ENCODE peak calls at places on chromosomes 5 and 9, in eight cellular contexts. One of them, this sample, is unnamed. For H3K4me1 and H3K36me3, the result is how much of the 10 kb centered on the place peaks cover.

GRCh38 chr9:97983524-97984187 is 515 bp downstream of the ANP32B start:
- DNase-seq in lung: peak
- DNase-seq in endodermal cell: peak
- DNase-seq in iPS DF 6.9: no peak
- DNase-seq in psoas muscle: peak
- DNase-seq in tibial artery: peak
- DNase-seq in SJSA1: peak
- DNase-seq in IMR-90: peak
- DNase-seq in this sample: peak

GRCh38 chr9:77945798-77946197 is 85.8 kb downstream of the GNAQ start:
- DNase-seq in iPS DF 6.9: no peak
- DNase-seq in lung: no peak
- DNase-seq in SJSA1: no peak
- DNase-seq in IMR-90: peak
- DNase-seq in psoas muscle: no peak
- DNase-seq in tibial artery: no peak
- DNase-seq in endodermal cell: no peak
- DNase-seq in this sample: no peak

GRCh38 chr9:89619019-89619418 is 14.2 kb downstream of the GADD45G start:
- DNase-seq in lung: no peak
- DNase-seq in tibial artery: no peak
- DNase-seq in psoas muscle: no peak
- DNase-seq in endodermal cell: peak
- DNase-seq in SJSA1: no peak
- DNase-seq in iPS DF 6.9: no peak
- DNase-seq in IMR-90: no peak
- DNase-seq in this sample: no peak

GRCh38 chr9:112315905-112316304 is 17.5 kb downstream of the PTBP3 start:
- DNase-seq in tibial artery: no peak
- DNase-seq in iPS DF 6.9: no peak
- DNase-seq in SJSA1: no peak
- DNase-seq in IMR-90: no peak
- DNase-seq in psoas muscle: no peak
- DNase-seq in endodermal cell: no peak
- DNase-seq in lung: no peak
- DNase-seq in this sample: no peak

GRCh38 chr5:67192719-67193464 is 3.7 kb downstream of the CD180 start:
- DNase-seq in psoas muscle: no peak
- DNase-seq in IMR-90: no peak
- DNase-seq in tibial artery: no peak
- DNase-seq in endodermal cell: no peak
- DNase-seq in iPS DF 6.9: no peak
- DNase-seq in SJSA1: no peak
- DNase-seq in lung: no peak
- DNase-seq in this sample: no peak

GRCh38 chr5:96823060-96823459 is 15.3 kb upstream of the ERAP1 start:
- DNase-seq in psoas muscle: no peak
- DNase-seq in lung: no peak
- DNase-seq in endodermal cell: no peak
- DNase-seq in iPS DF 6.9: no peak
- DNase-seq in SJSA1: no peak
- DNase-seq in tibial artery: no peak
- DNase-seq in IMR-90: no peak
- DNase-seq in this sample: no peak

GRCh38 chr9:134052941-134053340 is 14.9 kb downstream of the BRD3 start:
- DNase-seq in endodermal cell: no peak
- DNase-seq in SJSA1: no peak
- DNase-seq in psoas muscle: no peak
- DNase-seq in tibial artery: no peak
- DNase-seq in iPS DF 6.9: no peak
- DNase-seq in lung: no peak
- DNase-seq in IMR-90: no peak
- DNase-seq in this sample: peak

GRCh38 chr9:123418506-123418905 is 62.5 kb downstream of the CRB2 start:
- DNase-seq in IMR-90: no peak
- DNase-seq in lung: no peak
- DNase-seq in endodermal cell: peak
- DNase-seq in tibial artery: no peak
- DNase-seq in psoas muscle: no peak
- DNase-seq in SJSA1: no peak
- DNase-seq in iPS DF 6.9: no peak
- DNase-seq in this sample: peak

GRCh38 chr9:124139001-124139400 is 118.7 kb upstream of the NEK6 start:
- DNase-seq in iPS DF 6.9: no peak
- DNase-seq in IMR-90: peak
- DNase-seq in endodermal cell: no peak
- DNase-seq in tibial artery: no peak
- DNase-seq in SJSA1: no peak
- DNase-seq in lung: no peak
- DNase-seq in psoas muscle: no peak
- DNase-seq in this sample: no peak

GRCh38 chr9:122888480-122888879 is 16.7 kb downstream of the RC3H2 start:
- DNase-seq in SJSA1: no peak
- DNase-seq in psoas muscle: no peak
- DNase-seq in endodermal cell: no peak
- DNase-seq in tibial artery: no peak
- DNase-seq in iPS DF 6.9: no peak
- DNase-seq in IMR-90: no peak
- DNase-seq in lung: no peak
- DNase-seq in this sample: no peak

GRCh38 chr9:122131401-122131921 is 28.1 kb downstream of the NDUFA8 start:
- DNase-seq in tibial artery: no peak
- DNase-seq in lung: no peak
- DNase-seq in endodermal cell: peak
- DNase-seq in iPS DF 6.9: no peak
- DNase-seq in SJSA1: no peak
- DNase-seq in IMR-90: no peak
- DNase-seq in psoas muscle: no peak
- DNase-seq in this sample: no peak

GRCh38 chr5:65199988-65200668 is 281.6 kb downstream of the ADAMTS6 start:
- DNase-seq in SJSA1: no peak
- DNase-seq in IMR-90: peak
- DNase-seq in lung: no peak
- DNase-seq in iPS DF 6.9: no peak
- DNase-seq in psoas muscle: no peak
- DNase-seq in tibial artery: no peak
- DNase-seq in endodermal cell: no peak
- DNase-seq in this sample: no peak

GRCh38 chr5:9498541-9499497 is 47.1 kb downstream of the SEMA5A start:
- DNase-seq in endodermal cell: peak
- DNase-seq in SJSA1: peak
- DNase-seq in IMR-90: peak
- DNase-seq in tibial artery: no peak
- DNase-seq in lung: no peak
- DNase-seq in iPS DF 6.9: peak
- DNase-seq in psoas muscle: no peak
- DNase-seq in this sample: no peak

GRCh38 chr5:149550608-149551226 is 522 bp downstream of the CSNK1A1 start:
- DNase-seq in lung: no peak
- DNase-seq in endodermal cell: no peak
- DNase-seq in tibial artery: no peak
- DNase-seq in psoas muscle: no peak
- DNase-seq in iPS DF 6.9: no peak
- DNase-seq in IMR-90: no peak
- DNase-seq in SJSA1: no peak
- DNase-seq in this sample: no peak

GRCh38 chr5:79935992-79936643 is 54.9 kb downstream of the MTX3 start:
- DNase-seq in lung: no peak
- DNase-seq in psoas muscle: peak
- DNase-seq in IMR-90: peak
- DNase-seq in endodermal cell: no peak
- DNase-seq in tibial artery: no peak
- DNase-seq in SJSA1: no peak
- DNase-seq in iPS DF 6.9: no peak
- DNase-seq in this sample: no peak

GRCh38 chr9:27033815-27034403 is 28.4 kb upstream of the LRRC19 start:
- DNase-seq in SJSA1: peak
- DNase-seq in lung: peak
- DNase-seq in psoas muscle: peak
- DNase-seq in iPS DF 6.9: peak
- DNase-seq in tibial artery: peak
- DNase-seq in IMR-90: peak
- DNase-seq in endodermal cell: peak
- DNase-seq in this sample: no peak

GRCh38 chr5:115535479-115536035 is 9.0 kb downstream of the FEM1C start:
- DNase-seq in psoas muscle: no peak
- DNase-seq in tibial artery: no peak
- DNase-seq in endodermal cell: no peak
- DNase-seq in iPS DF 6.9: no peak
- DNase-seq in IMR-90: no peak
- DNase-seq in SJSA1: no peak
- DNase-seq in lung: no peak
- DNase-seq in this sample: no peak

GRCh38 chr9:117703538-117703937 is 665 bp upstream of the TLR4 start:
- DNase-seq in endodermal cell: no peak
- DNase-seq in tibial artery: no peak
- DNase-seq in IMR-90: no peak
- DNase-seq in SJSA1: no peak
- DNase-seq in psoas muscle: no peak
- DNase-seq in lung: no peak
- DNase-seq in iPS DF 6.9: no peak
- DNase-seq in this sample: no peak

GRCh38 chr5:140926211-140926902 is at the start of gene PCDHAC1:
- DNase-seq in SJSA1: peak
- DNase-seq in iPS DF 6.9: peak
- DNase-seq in endodermal cell: peak
- DNase-seq in tibial artery: peak
- DNase-seq in IMR-90: no peak
- DNase-seq in lung: peak
- DNase-seq in psoas muscle: peak
- DNase-seq in this sample: peak

GRCh38 chr5:103119067-103119764 is 722 bp downstream of the GIN1 start:
- DNase-seq in endodermal cell: no peak
- DNase-seq in tibial artery: no peak
- DNase-seq in iPS DF 6.9: no peak
- DNase-seq in IMR-90: peak
- DNase-seq in lung: no peak
- DNase-seq in SJSA1: no peak
- DNase-seq in psoas muscle: no peak
- DNase-seq in this sample: no peak

GRCh38 chr5:7382588-7382987 is 13.3 kb upstream of the ADCY2 start:
- DNase-seq in psoas muscle: no peak
- DNase-seq in tibial artery: no peak
- DNase-seq in endodermal cell: no peak
- DNase-seq in IMR-90: no peak
- DNase-seq in SJSA1: no peak
- DNase-seq in lung: no peak
- DNase-seq in iPS DF 6.9: no peak
- DNase-seq in this sample: no peak

GRCh38 chr9:120569556-120569955 is 10.4 kb downstream of the CDK5RAP2 start:
- DNase-seq in endodermal cell: no peak
- DNase-seq in tibial artery: no peak
- DNase-seq in psoas muscle: no peak
- DNase-seq in lung: no peak
- DNase-seq in SJSA1: no peak
- DNase-seq in iPS DF 6.9: no peak
- DNase-seq in IMR-90: peak
- DNase-seq in this sample: no peak

GRCh38 chr5:170611446-170612088 is 107.7 kb downstream of the KCNIP1 start:
- DNase-seq in iPS DF 6.9: no peak
- DNase-seq in SJSA1: no peak
- DNase-seq in psoas muscle: no peak
- DNase-seq in tibial artery: no peak
- DNase-seq in endodermal cell: no peak
- DNase-seq in lung: no peak
- DNase-seq in IMR-90: no peak
- DNase-seq in this sample: no peak

DNA sequence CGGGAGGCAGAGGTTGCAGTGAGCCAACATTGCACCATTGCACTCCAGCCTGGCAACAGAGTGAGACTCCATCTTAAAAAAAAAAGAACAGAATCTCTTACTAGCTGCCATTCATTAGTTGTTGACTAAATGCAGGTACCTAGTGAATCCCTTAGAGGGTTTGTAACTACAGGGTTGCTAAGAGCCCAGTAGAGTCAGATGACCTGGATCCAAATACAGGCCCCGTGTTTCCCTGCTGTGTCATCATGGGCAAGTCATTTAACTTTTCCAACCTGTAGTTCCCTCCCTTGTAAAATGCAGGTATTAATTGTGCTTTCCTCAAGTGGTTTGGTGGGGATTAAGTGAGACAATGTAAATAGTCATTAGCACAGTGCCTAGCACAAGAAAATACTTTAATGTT is 32.8 kb downstream of the PLAC8L1 start:
- DNase-seq in IMR-90: no peak
- DNase-seq in psoas muscle: no peak
- DNase-seq in endodermal cell: peak
- DNase-seq in lung: no peak
- DNase-seq in tibial artery: no peak
- DNase-seq in SJSA1: no peak
- DNase-seq in iPS DF 6.9: no peak
- DNase-seq in this sample: no peak
- H3K4me1 ChIP-seq in IMR-90: under half
- H3K4me1 ChIP-seq in psoas muscle: under half
- H3K4me1 ChIP-seq in endodermal cell: under half
- H3K4me1 ChIP-seq in lung: under half
- H3K4me1 ChIP-seq in tibial artery: under half
- H3K4me1 ChIP-seq in SJSA1: under half
- H3K4me1 ChIP-seq in iPS DF 6.9: under half
- H3K4me1 ChIP-seq in this sample: under half

DNA sequence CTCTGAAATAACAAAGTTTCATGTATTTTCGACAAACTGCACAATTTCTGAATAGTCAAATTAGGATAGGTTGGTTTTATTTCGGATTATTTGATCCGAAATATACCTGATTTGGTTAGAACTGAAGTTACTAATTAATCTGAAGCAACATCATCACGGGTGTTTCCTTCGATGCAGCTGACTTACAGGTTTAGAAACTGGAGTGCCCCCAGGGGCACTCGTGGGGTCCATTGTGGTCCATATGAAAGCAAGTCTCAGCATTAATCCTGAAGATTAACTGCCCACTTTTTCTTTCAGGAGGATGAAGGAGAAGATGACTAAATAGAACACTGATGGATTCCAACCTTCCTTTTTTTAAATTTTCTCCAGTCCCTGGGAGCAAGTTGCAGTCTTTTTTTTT is 5.3 kb downstream of the SET start:
- DNase-seq in psoas muscle: no peak
- DNase-seq in endodermal cell: no peak
- DNase-seq in IMR-90: no peak
- DNase-seq in lung: no peak
- DNase-seq in SJSA1: no peak
- DNase-seq in tibial artery: no peak
- DNase-seq in iPS DF 6.9: no peak
- DNase-seq in this sample: no peak
- H3K36me3 ChIP-seq in psoas muscle: under half
- H3K36me3 ChIP-seq in endodermal cell: half or more
- H3K36me3 ChIP-seq in IMR-90: under half
- H3K36me3 ChIP-seq in lung: under half
- H3K36me3 ChIP-seq in SJSA1: half or more
- H3K36me3 ChIP-seq in tibial artery: under half
- H3K36me3 ChIP-seq in iPS DF 6.9: under half
- H3K36me3 ChIP-seq in this sample: under half

GRCh38 chr5:34658023-34658422 is 1.9 kb downstream of the RAI14 start:
- DNase-seq in iPS DF 6.9: no peak
- DNase-seq in IMR-90: peak
- DNase-seq in tibial artery: no peak
- DNase-seq in SJSA1: no peak
- DNase-seq in lung: no peak
- DNase-seq in psoas muscle: no peak
- DNase-seq in endodermal cell: no peak
- DNase-seq in this sample: no peak
- H3K4me3 ChIP-seq in iPS DF 6.9: peak
- H3K4me3 ChIP-seq in IMR-90: peak
- H3K4me3 ChIP-seq in tibial artery: peak
- H3K4me3 ChIP-seq in SJSA1: peak
- H3K4me3 ChIP-seq in lung: peak
- H3K4me3 ChIP-seq in psoas muscle: peak
- H3K4me3 ChIP-seq in endodermal cell: peak
- H3K4me3 ChIP-seq in this sample: peak

GRCh38 chr9:126342621-126343031 is 16.0 kb downstream of the MVB12B start:
- DNase-seq in psoas muscle: no peak
- DNase-seq in IMR-90: no peak
- DNase-seq in SJSA1: no peak
- DNase-seq in iPS DF 6.9: no peak
- DNase-seq in endodermal cell: no peak
- DNase-seq in tibial artery: no peak
- DNase-seq in lung: no peak
- DNase-seq in this sample: no peak
- H3K4me1 ChIP-seq in psoas muscle: under half
- H3K4me1 ChIP-seq in IMR-90: under half
- H3K4me1 ChIP-seq in SJSA1: under half
- H3K4me1 ChIP-seq in iPS DF 6.9: under half
- H3K4me1 ChIP-seq in endodermal cell: under half
- H3K4me1 ChIP-seq in tibial artery: under half
- H3K4me1 ChIP-seq in lung: under half
- H3K4me1 ChIP-seq in this sample: under half

This sample was measured in aorta.